ENCODE peak calls at places on chromosomes 13 and 19, in seven cellular contexts. X, V, D, O, N, Y and F are unnamed samples.

GRCh38 chr19:10289167-10289835 is 451 bp upstream of the ICAM5 start:
- DNase-seq in X (no peak), V (no peak), D (no peak), O (peak), N (peak), Y (no peak), F (peak)

GRCh38 chr19:58334691-58335249 is 8.0 kb downstream of the ZSCAN22 start:
- DNase-seq in X (no peak), V (no peak), D (no peak), O (no peak), N (no peak), Y (no peak), F (no peak)

GRCh38 chr13:28865312-28865711 is 45.2 kb downstream of the MTUS2 start:
- DNase-seq in X (no peak), V (no peak), D (no peak), O (no peak), N (no peak), Y (no peak), F (no peak)

GRCh38 chr19:13830761-13831481 is 35.7 kb downstream of the ZSWIM4 start:
- DNase-seq in X (no peak), V (no peak), D (no peak), O (no peak), N (no peak), Y (no peak), F (no peak)

GRCh38 chr19:3809881-3810707 is 23.9 kb upstream of the MATK start:
- DNase-seq in X (no peak), V (no peak), D (no peak), O (no peak), N (no peak), Y (no peak), F (no peak)

GRCh38 chr19:28940751-28941500 is 272.0 kb downstream of the UQCRFS1 start:
- DNase-seq in X (no peak), V (no peak), D (no peak), O (no peak), N (no peak), Y (no peak), F (no peak)

GRCh38 chr13:22549126-22549525 is 631.7 kb upstream of the SGCG start:
- DNase-seq in X (no peak), V (no peak), D (no peak), O (no peak), N (no peak), Y (no peak), F (no peak)

GRCh38 chr19:36417752-36418286 is 625 bp downstream of the ZFP82 start:
- DNase-seq in X (no peak), V (no peak), D (no peak), O (no peak), N (no peak), Y (no peak), F (no peak)

GRCh38 chr13:47069133-47069532 is 172.3 kb upstream of the HTR2A start:
- DNase-seq in X (no peak), V (no peak), D (no peak), O (no peak), N (no peak), Y (no peak), F (no peak)

GRCh38 chr13:112965103-112965502 is 3.9 kb upstream of the MCF2L start:
- DNase-seq in X (no peak), V (no peak), D (no peak), O (no peak), N (no peak), Y (no peak), F (no peak)

GRCh38 chr19:31154021-31154420 is 195.2 kb downstream of the TSHZ3 start:
- DNase-seq in X (no peak), V (peak), D (no peak), O (no peak), N (no peak), Y (no peak), F (no peak)

GRCh38 chr13:50617134-50617721 is 226.3 kb downstream of the DLEU7 start:
- DNase-seq in X (no peak), V (peak), D (no peak), O (no peak), N (no peak), Y (no peak), F (no peak)

GRCh38 chr19:14315433-14315832 is 65.8 kb upstream of the ADGRE5 start:
- DNase-seq in X (no peak), V (no peak), D (no peak), O (no peak), N (no peak), Y (no peak), F (no peak)

GRCh38 chr13:46562581-46562980 is 9.6 kb downstream of the LRCH1 start:
- DNase-seq in X (no peak), V (no peak), D (no peak), O (no peak), N (no peak), Y (no peak), F (no peak)

GRCh38 chr13:38868870-38869269 is 121.8 kb downstream of the STOML3 start:
- DNase-seq in X (no peak), V (no peak), D (peak), O (no peak), N (no peak), Y (no peak), F (no peak)

GRCh38 chr19:16588089-16588823 is 16.0 kb upstream of the SLC35E1 start:
- DNase-seq in X (no peak), V (peak), D (peak), O (peak), N (no peak), Y (peak), F (no peak)

GRCh38 chr13:101916108-101916757 is 463.8 kb downstream of the ITGBL1 start:
- DNase-seq in X (no peak), V (no peak), D (peak), O (peak), N (no peak), Y (no peak), F (peak)

GRCh38 chr19:12983091-12983490 is 12.2 kb upstream of the NFIX start:
- DNase-seq in X (no peak), V (no peak), D (no peak), O (no peak), N (no peak), Y (no peak), F (no peak)

GRCh38 chr13:60757481-60757880 is 360.5 kb downstream of the TDRD3 start:
- DNase-seq in X (no peak), V (no peak), D (no peak), O (no peak), N (no peak), Y (no peak), F (no peak)

GRCh38 chr13:99074693-99075092 is 96.8 kb upstream of the DOCK9 start:
- DNase-seq in X (no peak), V (no peak), D (no peak), O (no peak), N (no peak), Y (no peak), F (no peak)

GRCh38 chr19:1027953-1028902 is 1.8 kb downstream of the CNN2 start:
- DNase-seq in X (no peak), V (peak), D (peak), O (peak), N (no peak), Y (no peak), F (no peak)

GRCh38 chr13:28865951-28866350 is 45.8 kb downstream of the MTUS2 start:
- DNase-seq in X (no peak), V (no peak), D (no peak), O (no peak), N (no peak), Y (no peak), F (no peak)

GRCh38 chr13:39263033-39263432 is 224.8 kb downstream of the NHLRC3 start:
- DNase-seq in X (peak), V (no peak), D (no peak), O (peak), N (no peak), Y (peak), F (no peak)

GRCh38 chr19:38375748-38376147 is 1.4 kb downstream of the PSMD8 start:
- DNase-seq in X (no peak), V (no peak), D (no peak), O (no peak), N (no peak), Y (no peak), F (no peak)

GRCh38 chr13:112341976-112342735 is 34.0 kb upstream of the SPACA7 start:
- DNase-seq in X (no peak), V (no peak), D (no peak), O (no peak), N (no peak), Y (no peak), F (no peak)

GRCh38 chr19:52188822-52189744 is 769 bp upstream of the PPP2R1A start:
- DNase-seq in X (peak), V (no peak), D (no peak), O (peak), N (peak), Y (no peak), F (no peak)